ENCODE peak calls at places on chromosomes 12 and 14, in seven cellular contexts. E is cardiac muscle cell, W is lower lobe of right lung, B is IMR-90, R is tibial nerve, X is astrocyte of the spinal cord, V is body of pancreas. N is an unnamed sample.
A peak's percentile ranks its signal among the peaks of the same experiment; 100 is the strongest.

GRCh38 chr12:71691504-71692129 is 5.7 kb downstream of the TMEM19 start:
- DNase-seq in E (no peak), W (no peak), B (no peak), R (no peak), X (no peak), V (peak; percentile 79), N (no peak)

GRCh38 chr14:104687601-104688504 is 1.6 kb upstream of the INF2 start:
- DNase-seq in E (peak; percentile 27), W (peak; percentile 91), B (no peak), R (no peak), X (peak; percentile 45), V (peak; percentile 97), N (no peak)

GRCh38 chr12:117012189-117012805 is 86.9 kb downstream of the TESC start:
- DNase-seq in E (no peak), W (no peak), B (peak; percentile 41), R (no peak), X (peak; percentile 45), V (no peak), N (no peak)

GRCh38 chr14:77039285-77040058 is 11.0 kb upstream of the IRF2BPL start:
- DNase-seq in E (peak; percentile 40), W (no peak), B (peak; percentile 69), R (peak; percentile 38), X (peak; percentile 81), V (no peak), N (peak; percentile 50)

GRCh38 chr12:61993734-61994345 is 266.4 kb upstream of the USP15 start:
- DNase-seq in E (peak; percentile 62), W (no peak), B (peak; percentile 6), R (no peak), X (peak; percentile 13), V (no peak), N (peak; percentile 43)

GRCh38 chr12:4809013-4809448 is 88.8 kb downstream of the GALNT8 start:
- DNase-seq in E (peak; percentile 85), W (no peak), B (no peak), R (no peak), X (no peak), V (peak; percentile 11), N (no peak)

GRCh38 chr12:47707905-47708543 is 2.2 kb upstream of the RPAP3 start:
- DNase-seq in E (no peak), W (no peak), B (no peak), R (no peak), X (no peak), V (no peak), N (no peak)

GRCh38 chr12:50723870-50724269 is 40.0 kb upstream of the ATF1 start:
- DNase-seq in E (no peak), W (no peak), B (peak; percentile 11), R (no peak), X (no peak), V (no peak), N (no peak)

GRCh38 chr14:102394717-102395378 is 32.1 kb downstream of the TECPR2 start:
- DNase-seq in E (no peak), W (no peak), B (no peak), R (no peak), X (no peak), V (no peak), N (no peak)

GRCh38 chr12:119780786-119781434 is 96.2 kb downstream of the CIT start:
- DNase-seq in E (peak; percentile 49), W (no peak), B (peak; percentile 37), R (peak; percentile 52), X (peak; percentile 56), V (peak; percentile 80), N (no peak)
- TF ChIP-seq CTCF in E (peak; percentile 89), W (peak; percentile 77), B (peak; percentile 77), R (peak; percentile 81), X (peak; percentile 87), V (peak; percentile 77), N (peak; percentile 47)

GRCh38 chr14:70906785-70907171 is 481 bp upstream of the PCNX1 start:
- DNase-seq in E (no peak), W (no peak), B (no peak), R (no peak), X (no peak), V (no peak), N (no peak)

GRCh38 chr14:70907172-70907995 is at the start of gene PCNX1:
- DNase-seq in E (peak; percentile 96), W (peak; percentile 93), B (peak; percentile 79), R (peak; percentile 81), X (peak; percentile 85), V (peak; percentile 92), N (peak; percentile 95)

GRCh38 chr14:70907996-70908917 is 998 bp downstream of the PCNX1 start:
- DNase-seq in E (peak; percentile 62), W (peak; percentile 71), B (peak; percentile 69), R (peak; percentile 33), X (peak; percentile 62), V (peak; percentile 64), N (peak; percentile 60)

GRCh38 chr14:70909788-70910614 is 2.7 kb downstream of the PCNX1 start:
- DNase-seq in E (no peak), W (no peak), B (no peak), R (no peak), X (no peak), V (no peak), N (peak; percentile 22)

DNA sequence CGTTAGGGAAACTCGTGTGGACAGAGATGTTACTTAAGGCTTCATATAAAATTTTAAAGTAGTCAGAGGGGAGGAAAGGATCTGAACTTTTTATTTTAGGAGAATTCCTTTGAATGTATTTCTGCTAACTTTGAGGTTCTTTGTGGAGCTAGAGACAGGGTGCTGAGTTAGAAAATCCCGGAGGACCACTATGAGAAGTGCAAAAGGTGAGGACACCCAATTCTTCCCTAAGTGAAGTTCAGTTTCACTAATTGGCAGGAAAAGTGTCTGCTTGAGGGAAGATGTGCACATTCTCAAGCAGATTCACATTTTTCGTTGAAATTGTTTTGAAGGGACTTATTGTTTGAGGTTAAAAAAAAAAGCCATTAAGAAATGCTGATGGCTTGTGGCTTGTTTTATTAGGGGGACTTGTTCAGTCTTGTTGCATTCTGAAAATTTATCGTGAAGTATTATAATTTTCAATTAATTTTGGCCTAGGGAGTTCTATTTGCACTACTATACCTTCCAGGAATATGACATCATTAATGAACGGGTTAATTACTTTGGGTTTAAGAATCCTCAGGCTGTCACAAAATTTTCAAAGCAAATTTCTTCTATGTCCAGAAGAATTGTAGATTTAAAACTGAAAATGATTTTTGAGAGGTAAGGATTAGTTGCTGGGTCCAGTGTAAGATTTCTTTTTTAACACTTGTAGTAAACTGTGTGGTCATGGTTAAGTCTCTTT is 1.8 kb downstream of the PCNX1 start:
- DNase-seq in E (no peak), W (no peak), B (no peak), R (no peak), X (no peak), V (no peak), N (no peak)
- H3K4me3 ChIP-seq in E (peak overlapping the region; percentile 98), W (peak overlapping the region; percentile 99), B (peak overlapping the region; percentile 97), R (peak overlapping the region; percentile 78), X (peak overlapping the region; percentile 89), V (peak overlapping the region; percentile 88), N (peak overlapping the region; percentile 98)

DNA sequence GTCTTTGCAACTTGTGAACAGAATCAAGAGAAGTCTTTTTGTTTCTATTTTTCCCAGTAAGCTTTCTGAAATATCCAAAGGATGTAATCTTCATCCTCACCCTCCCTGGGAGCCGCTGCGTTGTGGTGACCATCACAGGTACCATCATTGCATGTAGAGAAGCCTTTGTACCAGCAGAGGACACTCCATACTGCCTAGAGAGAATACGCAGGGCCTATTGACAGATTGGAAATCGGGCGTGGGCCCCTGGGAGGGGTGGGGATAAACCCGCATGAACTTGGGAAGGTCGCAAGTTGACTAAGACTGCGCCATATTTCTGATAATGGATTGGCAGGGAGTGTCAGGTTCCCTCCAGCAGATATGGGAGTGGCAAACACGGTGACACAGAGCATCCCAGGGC is 12.7 kb downstream of the KRT1 start:
- DNase-seq in E (no peak), W (no peak), B (no peak), R (no peak), X (no peak), V (no peak), N (no peak)
- TF ChIP-seq CTCF in E (peak; percentile 29), W (no peak), B (peak; percentile 17), R (no peak), X (peak; percentile 16), V (peak; percentile 21), N (peak; percentile 20)

DNA sequence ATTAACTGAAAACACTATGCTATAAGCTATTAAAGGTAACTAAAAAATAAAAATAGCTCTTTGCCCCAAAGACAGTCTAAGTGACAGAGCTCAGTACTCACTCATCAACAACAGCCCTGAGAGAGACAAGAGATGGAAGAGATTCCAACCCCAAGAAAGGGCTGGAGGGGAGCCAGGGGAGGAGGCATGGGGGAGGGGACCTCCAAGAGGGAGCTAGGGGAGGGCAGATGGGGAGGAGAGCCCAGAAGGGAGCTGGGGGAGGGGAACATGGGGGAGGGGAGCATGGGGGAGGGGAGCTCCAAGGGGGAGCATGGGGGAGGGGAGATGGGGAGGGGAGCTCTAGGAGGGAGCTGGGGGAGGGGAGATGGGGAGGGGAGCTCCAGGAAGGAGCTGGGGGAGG is 7.7 kb downstream of the SSH1 start:
- DNase-seq in E (no peak), W (no peak), B (no peak), R (no peak), X (peak; percentile 24), V (no peak), N (no peak)
- H3K4me3 ChIP-seq in E (no peak overlapping the region), W (no peak overlapping the region), B (no peak overlapping the region), R (no peak overlapping the region), X (no peak overlapping the region), V (no peak overlapping the region), N (no peak overlapping the region)

DNA sequence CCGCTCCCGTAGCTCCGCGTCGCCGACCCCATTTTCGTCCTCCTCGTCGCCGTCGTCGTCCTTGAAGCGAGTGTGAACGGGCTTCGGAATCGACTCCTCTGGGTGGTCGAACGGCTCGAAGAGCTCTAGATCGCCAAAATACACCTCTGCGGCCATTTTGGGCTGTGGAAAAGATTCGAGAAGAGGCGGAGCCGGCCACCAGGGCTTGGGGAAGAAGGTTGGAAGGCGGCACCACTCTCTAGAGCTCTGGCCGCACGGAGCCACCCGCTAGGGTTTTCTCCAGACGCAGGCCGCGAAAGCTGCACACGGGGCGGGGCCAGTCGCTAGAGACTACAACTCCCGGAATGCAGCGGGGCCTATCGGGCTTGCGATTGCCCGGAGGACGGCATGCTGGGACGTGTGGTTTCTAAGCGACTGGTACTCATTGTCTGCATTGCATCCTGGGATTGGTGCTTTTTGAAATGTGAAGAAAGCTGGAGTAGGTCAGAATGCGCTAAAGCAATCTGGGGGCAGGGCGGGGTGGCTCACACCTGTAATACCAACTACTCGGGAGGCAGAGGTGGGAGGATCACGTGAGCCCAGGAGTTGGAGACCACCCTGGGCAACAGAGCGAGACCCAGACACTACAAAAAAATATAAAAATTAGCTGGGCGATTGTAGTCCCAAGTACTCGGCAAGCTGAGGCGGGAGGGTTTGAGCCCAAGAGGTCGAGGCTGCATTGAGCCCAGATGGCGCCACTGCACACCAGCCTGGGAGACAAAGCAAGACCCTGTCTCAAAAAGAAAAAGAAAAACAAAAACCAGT is at the start of gene ZCCHC8:
- DNase-seq in E (peak; percentile 99), W (peak; percentile 99), B (peak; percentile 98), R (peak; percentile 93), X (peak; percentile 98), V (peak; percentile 98), N (peak; percentile 99)
- TF ChIP-seq CTCF in E (no peak), W (no peak), B (no peak), R (no peak), X (no peak), V (peak; percentile 43), N (no peak)

GRCh38 chr12:6936378-6936638 is 7.3 kb upstream of the RNU7-1 start:
- DNase-seq in E (no peak), W (no peak), B (no peak), R (no peak), X (no peak), V (no peak), N (no peak)
- H3K4me3 ChIP-seq in E (no peak overlapping the region), W (no peak overlapping the region), B (no peak overlapping the region), R (no peak overlapping the region), X (no peak overlapping the region), V (no peak overlapping the region), N (peak overlapping the region; percentile 94)